ENCODE peak calls at places on chromosomes 3 and 15, in eight cellular contexts. Y is astrocyte of the spinal cord, S is PC-3, D is fibroblast of mammary gland, P is fibroblast of the aortic adventitia, L is thoracic aorta, R is lower leg skin, B is mucosa of descending colon. N is an unnamed sample.
A peak's percentile ranks its signal among the peaks of the same experiment; 100 is the strongest.

GRCh38 chr3:171658801-171659200 is 151.5 kb downstream of the PLD1 start:
- DNase-seq in L (no peak), P (no peak), D (no peak), S (no peak), B (no peak), Y (no peak), R (no peak), N (no peak)

GRCh38 chr3:148435534-148435933 is 262.2 kb upstream of the AGTR1 start:
- DNase-seq in Y (no peak), L (no peak), S (no peak), D (no peak), B (no peak), R (no peak), P (no peak), N (no peak)

GRCh38 chr15:72155021-72155621 is 36.9 kb downstream of the SENP8 start:
- DNase-seq in S (peak; percentile 75), D (peak; percentile 8), R (peak; percentile 54), L (peak; percentile 71), B (peak; percentile 87), Y (peak; percentile 13), P (peak; percentile 23), N (no peak)

GRCh38 chr3:122100591-122101491 is 45.7 kb downstream of the CD86 start:
- DNase-seq in R (no peak), S (peak; percentile 16), B (no peak), D (peak; percentile 33), Y (no peak), L (no peak), P (peak; percentile 11), N (no peak)

GRCh38 chr3:27712136-27713065 is 9.7 kb downstream of the EOMES start:
- DNase-seq in S (peak; percentile 84), Y (peak; percentile 78), L (no peak), P (peak; percentile 81), B (peak; percentile 79), R (peak; percentile 68), D (peak; percentile 74), N (peak; percentile 8)

GRCh38 chr15:99071091-99071680 is 33.7 kb upstream of the SYNM start:
- DNase-seq in R (no peak), S (no peak), B (no peak), P (no peak), Y (no peak), L (no peak), D (no peak), N (no peak)

GRCh38 chr3:171860830-171861535 is 17.8 kb downstream of the TMEM212 start:
- DNase-seq in D (peak; percentile 81), S (no peak), P (peak; percentile 97), R (no peak), L (no peak), B (no peak), Y (peak; percentile 82), N (peak; percentile 75)

GRCh38 chr3:23612296-23612891 is 193.4 kb upstream of the UBE2E1 start:
- DNase-seq in S (peak; percentile 72), P (peak; percentile 59), D (peak; percentile 68), B (peak; percentile 41), Y (peak; percentile 43), R (no peak), L (no peak), N (no peak)

GRCh38 chr3:10552631-10552943 is 47.2 kb upstream of the ATP2B2 start:
- DNase-seq in Y (no peak), L (no peak), S (no peak), B (no peak), D (no peak), P (no peak), R (no peak), N (no peak)

GRCh38 chr3:62919784-62920183 is 44.6 kb upstream of the CADPS start:
- DNase-seq in R (no peak), D (no peak), P (no peak), Y (no peak), B (no peak), L (no peak), S (no peak), N (no peak)

GRCh38 chr3:51588724-51589123 is 50.2 kb downstream of the RAD54L2 start:
- DNase-seq in D (no peak), P (no peak), Y (no peak), L (no peak), B (no peak), R (no peak), S (no peak), N (no peak)

GRCh38 chr3:150447084-150447483 is 39.0 kb downstream of the TSC22D2 start:
- DNase-seq in D (no peak), P (peak; percentile 33), R (no peak), B (no peak), L (no peak), S (no peak), Y (no peak), N (no peak)

GRCh38 chr3:155182467-155182866 is 102.3 kb downstream of the MME start:
- DNase-seq in S (no peak), D (no peak), P (no peak), L (no peak), Y (no peak), B (no peak), R (no peak), N (no peak)

GRCh38 chr3:24145481-24145880 is 200.4 kb downstream of the NR1D2 start:
- DNase-seq in D (peak; percentile 25), P (peak; percentile 18), S (peak; percentile 20), L (no peak), R (no peak), Y (peak; percentile 31), B (no peak), N (no peak)

GRCh38 chr3:146163584-146163983 is 2.6 kb upstream of the PLOD2 start:
- DNase-seq in D (peak; percentile 97), Y (peak; percentile 86), B (no peak), R (no peak), S (peak; percentile 99), P (peak; percentile 99), L (no peak), N (peak; percentile 83)

GRCh38 chr3:14439501-14440167 is 37.2 kb downstream of the SLC6A6 start:
- DNase-seq in B (peak; percentile 76), Y (peak; percentile 79), L (no peak), P (peak; percentile 48), D (no peak), S (no peak), R (peak; percentile 59), N (no peak)

GRCh38 chr3:14441240-14441919 is 39.0 kb downstream of the SLC6A6 start:
- DNase-seq in Y (no peak), R (no peak), P (no peak), L (no peak), D (no peak), S (peak; percentile 67), B (no peak), N (no peak)

GRCh38 chr3:14440168-14440518 is 37.7 kb downstream of the SLC6A6 start:
- DNase-seq in Y (no peak), R (no peak), L (no peak), D (no peak), P (no peak), B (no peak), S (no peak), N (no peak)

GRCh38 chr3:14440531-14441239 is 38.3 kb downstream of the SLC6A6 start:
- DNase-seq in D (no peak), R (no peak), P (no peak), L (no peak), Y (peak; percentile 34), S (peak; percentile 21), B (no peak), N (no peak)

GRCh38 chr3:14441920-14442300 is 39.5 kb downstream of the SLC6A6 start:
- DNase-seq in D (no peak), B (no peak), R (no peak), Y (no peak), S (peak; percentile 17), L (no peak), P (no peak), N (no peak)
- H3K4me3 ChIP-seq in D (no peak overlapping the region), B (no peak overlapping the region), R (no peak overlapping the region), Y (no peak overlapping the region), S (no peak overlapping the region), L (no peak overlapping the region), P (no peak overlapping the region), N (no peak overlapping the region)

DNA sequence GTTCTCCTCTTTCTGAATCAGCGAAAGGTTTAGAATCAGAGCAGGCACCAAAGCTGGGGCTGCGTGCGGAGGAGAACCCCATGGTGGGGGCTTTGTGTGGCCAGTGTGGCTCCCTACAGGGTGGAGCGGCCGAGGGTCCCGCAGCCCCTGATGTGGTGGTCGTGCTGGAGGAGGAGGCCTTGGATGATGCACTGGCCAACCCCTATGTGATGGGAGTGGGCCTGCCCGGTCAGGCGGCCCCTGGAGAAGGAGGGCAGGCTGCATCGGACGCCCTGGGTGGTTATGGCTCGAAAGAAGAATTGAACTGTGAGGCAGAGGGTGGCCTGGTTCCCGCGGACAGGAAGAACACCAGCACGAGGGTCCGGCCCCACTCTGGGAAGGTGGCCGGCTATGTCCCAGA is 1.4 kb downstream of the FGD5 start:
- DNase-seq in R (no peak), P (no peak), Y (no peak), S (no peak), B (no peak), L (no peak), D (no peak), N (no peak)
- TF ChIP-seq CTCF in R (no peak), P (no peak), Y (no peak), S (no peak), B (no peak), L (no peak), D (no peak), N (no peak)

GRCh38 chr3:20042331-20042730 is 2.1 kb downstream of the KAT2B start:
- DNase-seq in B (no peak), Y (no peak), R (no peak), S (no peak), P (no peak), L (no peak), D (no peak), N (no peak)
- H3K4me3 ChIP-seq in B (no peak overlapping the region), Y (no peak overlapping the region), R (no peak overlapping the region), S (no peak overlapping the region), P (no peak overlapping the region), L (no peak overlapping the region), D (no peak overlapping the region), N (no peak overlapping the region)

DNA sequence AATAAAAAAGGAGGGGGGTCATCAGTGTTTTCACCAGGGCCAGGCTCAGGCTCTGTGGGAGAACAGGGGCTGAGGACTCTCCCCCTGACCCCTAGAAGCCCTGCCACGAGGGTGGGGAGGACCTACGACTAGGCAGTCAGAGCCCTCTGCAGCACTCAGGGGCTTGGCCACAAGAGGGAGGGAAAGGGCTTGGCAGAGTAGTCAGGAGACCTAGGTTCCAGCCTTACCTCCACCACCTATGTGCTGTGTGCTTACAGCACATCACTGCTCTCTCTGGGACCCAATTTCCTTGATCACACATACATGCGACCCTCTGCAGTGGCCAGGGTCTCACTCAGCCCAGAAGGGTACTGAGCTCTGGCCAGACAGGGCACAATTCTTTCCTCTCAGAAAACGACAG is 16.3 kb upstream of the SKIC8 start:
- DNase-seq in P (no peak), R (no peak), B (peak; percentile 69), S (peak; percentile 16), L (no peak), D (no peak), Y (no peak), N (no peak)
- TF ChIP-seq CTCF in P (peak; percentile 16), R (no peak), B (no peak), S (peak; percentile 55), L (no peak), D (no peak), Y (peak; percentile 42), N (peak; percentile 45)

N was measured in BJ.